ENCODE peak calls at places on chromosome 15, in four cellular contexts. W is IMR-90, I is K562, U is H1. B is an unnamed sample.

GRCh38 chr15:89836255-89837133 is 21.8 kb upstream of the ANPEP start:
- DNase-seq in W (peak), I (no peak), U (no peak), B (no peak)

GRCh38 chr15:57133127-57133968 is 214.9 kb downstream of the TCF12 start:
- DNase-seq in W (peak), I (no peak), U (no peak), B (no peak)

GRCh38 chr15:50872832-50873231 is 35.7 kb upstream of the AP4E1 start:
- DNase-seq in W (no peak), I (no peak), U (no peak), B (no peak)

GRCh38 chr15:59169337-59169736 is 37.3 kb upstream of the LDHAL6B start:
- DNase-seq in W (peak), I (no peak), U (no peak), B (no peak)

GRCh38 chr15:85296615-85297402 is 83.6 kb upstream of the AKAP13 start:
- DNase-seq in W (peak), I (no peak), U (no peak), B (peak)

GRCh38 chr15:52261498-52262242 is 33.9 kb downstream of the MYO5C start:
- DNase-seq in W (peak), I (no peak), U (peak), B (peak)

GRCh38 chr15:56082263-56082761 is 88.9 kb upstream of the NEDD4 start:
- DNase-seq in W (no peak), I (no peak), U (no peak), B (no peak)

GRCh38 chr15:88385078-88385700 is 82.0 kb downstream of the MRPL46 start:
- DNase-seq in W (peak), I (no peak), U (no peak), B (no peak)

GRCh38 chr15:35764661-35765519 is 218.9 kb upstream of the DPH6 start:
- DNase-seq in W (no peak), I (no peak), U (no peak), B (no peak)

GRCh38 chr15:22866066-22866465 is 27.6 kb downstream of the NIPA2 start:
- DNase-seq in W (peak), I (no peak), U (no peak), B (no peak)

GRCh38 chr15:101250931-101251829 is 668 bp downstream of the CHSY1 start:
- DNase-seq in W (no peak), I (peak), U (no peak), B (no peak)

GRCh38 chr15:99265541-99266070 is 14.3 kb downstream of the LRRC28 start:
- DNase-seq in W (no peak), I (no peak), U (no peak), B (no peak)

GRCh38 chr15:99744142-99744541 is 10.9 kb upstream of the LYSMD4 start:
- DNase-seq in W (no peak), I (no peak), U (no peak), B (no peak)

GRCh38 chr15:90264649-90265048 is 823 bp upstream of the NGRN start:
- DNase-seq in W (no peak), I (no peak), U (no peak), B (no peak)

GRCh38 chr15:80669599-80670273 is 25.4 kb upstream of the ABHD17C start:
- DNase-seq in W (peak), I (no peak), U (no peak), B (no peak)

GRCh38 chr15:35117508-35118280 is 32.6 kb upstream of the NANOGP8 start:
- DNase-seq in W (peak), I (no peak), U (no peak), B (no peak)

GRCh38 chr15:69468241-69469121 is 15.9 kb downstream of the RPLP1 start:
- DNase-seq in W (peak), I (peak), U (no peak), B (no peak)

GRCh38 chr15:67835349-67836133 is 4.3 kb downstream of the RNU6-1 start:
- DNase-seq in W (no peak), I (no peak), U (no peak), B (no peak)

GRCh38 chr15:77482570-77482969 is 61.9 kb downstream of the HMG20A start:
- DNase-seq in W (peak), I (no peak), U (no peak), B (no peak)

GRCh38 chr15:77483426-77483825 is 62.7 kb downstream of the HMG20A start:
- DNase-seq in W (no peak), I (no peak), U (no peak), B (no peak)

GRCh38 chr15:77479015-77479414 is 58.3 kb downstream of the HMG20A start:
- DNase-seq in W (no peak), I (no peak), U (no peak), B (no peak)

GRCh38 chr15:77480859-77481258 is 60.2 kb downstream of the HMG20A start:
- DNase-seq in W (no peak), I (no peak), U (no peak), B (no peak)

DNA sequence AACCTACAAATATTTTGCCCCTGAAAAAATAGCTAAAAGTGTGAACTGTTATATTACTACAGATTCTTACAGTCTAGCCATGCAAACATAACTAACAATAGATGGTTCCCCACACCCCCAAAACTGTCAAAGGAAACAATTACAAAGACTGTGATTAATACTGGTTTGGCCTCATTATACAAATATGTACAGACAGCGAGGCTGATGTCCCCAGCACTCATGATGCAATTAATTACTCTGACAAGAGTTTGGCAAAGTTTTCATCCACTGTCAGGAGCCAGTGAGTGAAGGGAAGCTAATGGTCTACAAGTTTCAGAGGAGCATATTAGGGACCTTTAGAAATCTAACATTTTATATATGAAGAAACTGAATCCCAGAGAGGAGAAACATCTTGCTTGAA is 61.0 kb downstream of the HMG20A start:
- DNase-seq in W (no peak), I (no peak), U (no peak), B (no peak)
- TF ChIP-seq CHD1 in W (no peak), I (no peak), U (no peak), B (no peak)

GRCh38 chr15:72749700-72750099 is 33.9 kb downstream of the ADPGK start:
- DNase-seq in W (no peak), I (no peak), U (no peak), B (no peak)

GRCh38 chr15:72754096-72754495 is 29.5 kb downstream of the ADPGK start:
- DNase-seq in W (no peak), I (no peak), U (no peak), B (no peak)

GRCh38 chr15:72751751-72752455 is 31.7 kb downstream of the ADPGK start:
- DNase-seq in W (peak), I (no peak), U (no peak), B (no peak)
- TF ChIP-seq CHD1 in W (no peak), I (no peak), U (no peak), B (no peak)

DNA sequence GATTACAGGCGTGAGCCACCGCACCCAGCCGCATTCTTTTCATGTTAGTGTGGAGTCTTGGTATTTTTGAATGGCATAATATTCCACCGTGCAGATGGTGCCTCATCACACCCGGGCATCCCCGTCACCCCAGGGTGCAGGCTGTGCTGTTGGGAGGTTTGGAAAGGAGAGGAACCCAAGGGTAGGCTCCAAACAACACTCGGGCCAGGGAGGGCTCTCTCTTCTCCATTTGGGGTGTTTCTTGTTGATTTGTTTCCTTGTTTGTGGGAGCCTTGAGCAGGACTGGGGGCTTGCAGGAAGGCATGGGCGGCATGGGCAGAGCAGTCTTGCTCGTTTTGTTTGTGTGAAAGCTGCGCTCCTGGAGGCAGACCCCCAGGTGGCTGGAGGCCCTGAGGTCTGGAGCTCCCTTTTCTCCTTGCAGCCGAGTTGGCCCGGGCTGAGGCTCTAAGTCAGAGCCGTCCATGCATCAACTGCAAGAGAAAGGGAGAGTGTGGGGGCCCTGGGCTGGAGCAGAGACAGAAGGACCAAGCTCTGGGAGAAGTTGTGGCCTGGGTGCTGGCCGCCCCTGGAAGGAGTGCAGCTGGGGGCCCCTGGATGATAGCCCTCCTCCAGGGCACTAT is 26.9 kb upstream of the KLF13 start:
- DNase-seq in W (no peak), I (no peak), U (no peak), B (no peak)
- TF ChIP-seq CHD1 in W (no peak), I (no peak), U (no peak), B (no peak)

DNA sequence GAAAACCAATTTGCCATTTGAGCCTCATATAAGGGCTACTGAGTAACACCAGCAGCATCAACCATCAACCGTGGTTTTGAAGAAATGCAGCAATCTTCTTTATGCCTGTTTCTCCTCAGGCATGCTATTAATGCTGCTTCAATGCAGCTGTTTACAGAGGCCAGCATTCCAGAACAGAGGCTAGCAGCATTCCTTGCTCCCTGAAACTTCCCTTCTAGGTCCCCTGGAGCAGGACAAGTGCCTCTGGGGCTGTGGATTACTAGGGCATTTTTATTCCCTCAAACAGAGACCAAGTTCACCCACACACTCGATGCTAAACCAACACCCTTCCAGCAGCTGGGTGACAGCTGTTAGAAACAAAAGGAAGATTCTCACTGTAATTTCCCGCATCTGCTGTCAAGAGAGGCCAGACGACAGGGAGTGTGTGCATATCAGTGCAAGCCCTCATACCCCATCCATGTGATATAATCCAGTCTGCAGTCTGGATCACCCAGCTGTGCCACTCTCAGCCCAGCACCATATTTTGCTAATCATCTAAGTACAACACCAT is 57.5 kb downstream of the HOMER2 start:
- DNase-seq in W (peak), I (no peak), U (peak), B (no peak)
- TF ChIP-seq CHD1 in W (no peak), I (no peak), U (no peak), B (no peak)

GRCh38 chr15:74039656-74040010 is 42.7 kb downstream of the GOLGA6A start:
- DNase-seq in W (no peak), I (no peak), U (no peak), B (no peak)
- TF ChIP-seq CHD1 in W (no peak), I (no peak), U (no peak), B (no peak)

DNA sequence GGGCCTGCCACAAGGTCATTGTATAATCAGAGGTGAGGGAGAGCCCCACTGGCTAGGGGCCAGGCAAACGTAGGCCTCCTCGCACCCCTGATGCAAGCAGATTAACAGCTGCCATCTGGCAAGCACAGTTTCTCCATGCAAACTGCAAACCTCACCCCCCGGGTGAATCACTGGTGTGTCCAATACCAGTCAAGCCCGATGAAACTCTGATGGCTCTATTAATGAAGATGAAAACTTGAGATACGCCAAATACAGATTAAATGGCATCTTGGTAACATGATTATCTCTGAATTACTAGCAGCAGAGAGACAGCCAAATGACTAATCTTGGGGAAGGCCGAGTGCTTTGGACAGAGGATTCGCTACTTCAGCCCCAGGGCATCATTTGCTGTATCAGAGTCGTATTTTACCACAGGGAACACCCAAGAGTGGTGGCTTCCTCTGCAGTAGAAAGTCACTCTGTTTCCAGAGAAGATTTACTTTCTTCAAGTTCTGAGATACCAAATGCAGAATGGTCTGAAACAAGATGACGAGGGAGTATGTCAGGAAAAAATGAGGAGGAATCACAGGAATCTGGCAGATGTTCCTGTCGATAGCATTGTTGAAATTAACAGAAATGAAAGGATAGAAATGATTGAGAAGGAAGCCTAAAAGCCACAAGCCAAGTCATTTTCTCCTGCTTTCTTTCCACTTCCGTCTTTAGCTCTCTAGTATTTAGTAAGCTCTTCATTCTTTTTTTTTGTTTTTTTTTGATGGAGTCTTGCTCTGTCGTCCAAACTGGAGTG is 96.2 kb upstream of the NR2F2 start:
- DNase-seq in W (peak), I (no peak), U (no peak), B (peak)
- TF ChIP-seq CHD1 in W (no peak), I (no peak), U (no peak), B (no peak)

B was measured in GM12878.